ENCODE peak calls at places on chromosomes 13 and 19, in ten cellular contexts. I is GM10248; P is activated CD4-positive, alpha-beta T cell treated with anti-CD3 and anti-CD28 coated beads, Interleukin-2, amount 50 U/mL, for 24 hours; K is prostate gland; U is GOT3; O is stimulated activated CD4-positive, alpha-beta T cell treated with anti-CD3 and anti-CD28 coated beads, Interleukin-4, amount 100 ng/mL, for 24 hours; R is astrocyte of the hippocampus; S is putamen; F is stimulated activated CD8-positive, alpha-beta memory T cell treated with anti-CD3 and anti-CD28 coated beads, Interleukin-12 subunit alpha, Interleukin-12 subunit beta, amount 100 ng/mL, for 1 hour; Z is HFFc6. D is an unnamed sample.

GRCh38 chr19:4914736-4915501 is 5.6 kb downstream of the UHRF1 start:
- DNase-seq in K (peak), Z (peak), I (peak), S (no peak), O (peak), P (peak), F (peak), R (peak), U (no peak), D (peak)

GRCh38 chr19:38684078-38684861 is 36.8 kb downstream of the ACTN4 start:
- DNase-seq in P (no peak), O (peak), S (no peak), Z (peak), K (peak), R (peak), F (no peak), U (peak), I (peak), D (peak)

GRCh38 chr19:1041835-1042685 is 2.2 kb downstream of the ABCA7 start:
- DNase-seq in R (no peak), O (no peak), Z (no peak), P (no peak), S (no peak), K (no peak), F (no peak), I (no peak), U (peak), D (no peak)

GRCh38 chr19:4575267-4575793 is 15.8 kb upstream of the SEMA6B start:
- DNase-seq in I (no peak), Z (peak), S (no peak), R (peak), P (no peak), F (no peak), O (no peak), K (no peak), U (peak), D (peak)

GRCh38 chr19:1221141-1221903 is 15.7 kb downstream of the STK11 start:
- DNase-seq in U (no peak), Z (peak), S (no peak), P (no peak), I (no peak), R (peak), O (no peak), K (no peak), F (no peak), D (peak)

GRCh38 chr13:111429064-111429558 is 108.7 kb downstream of the TEX29 start:
- DNase-seq in Z (peak), U (no peak), F (no peak), I (peak), R (peak), O (peak), S (peak), K (no peak), P (no peak), D (peak)

GRCh38 chr13:113782472-113782871 is 23.4 kb downstream of the TMEM255B start:
- DNase-seq in Z (no peak), O (no peak), S (no peak), F (no peak), I (no peak), K (no peak), R (no peak), U (no peak), P (no peak), D (no peak)

GRCh38 chr13:48278806-48279205 is 24.7 kb upstream of the RB1 start:
- DNase-seq in S (no peak), Z (no peak), U (no peak), R (no peak), P (no peak), O (no peak), K (no peak), I (no peak), F (no peak), D (no peak)

GRCh38 chr19:47542030-47542475 is 27.2 kb upstream of the NAPA start:
- DNase-seq in U (no peak), F (no peak), O (no peak), I (no peak), K (no peak), P (no peak), Z (no peak), S (no peak), R (no peak), D (no peak)

GRCh38 chr13:33610471-33611015 is 207.4 kb upstream of the RFC3 start:
- DNase-seq in U (peak), I (no peak), Z (no peak), F (no peak), S (peak), O (peak), K (peak), P (peak), R (no peak), D (peak)

GRCh38 chr13:19592657-19593175 is 31.4 kb upstream of the TPTE2 start:
- DNase-seq in P (no peak), I (no peak), R (no peak), O (no peak), K (no peak), U (no peak), Z (no peak), S (no peak), F (no peak), D (no peak)

GRCh38 chr13:73939603-73940002 is 194.6 kb downstream of the KLF12 start:
- DNase-seq in P (no peak), U (no peak), I (no peak), F (no peak), Z (no peak), K (no peak), O (no peak), S (no peak), R (no peak), D (no peak)

GRCh38 chr19:7888145-7888825 is at the start of gene LRRC8E:
- DNase-seq in S (no peak), K (peak), O (peak), U (no peak), R (peak), P (no peak), F (no peak), I (no peak), Z (peak), D (peak)

GRCh38 chr19:13156968-13157882 is 7.0 kb downstream of the IER2 start:
- DNase-seq in S (no peak), R (no peak), I (no peak), U (no peak), K (no peak), P (no peak), O (peak), F (no peak), Z (no peak), D (peak)

GRCh38 chr19:1855040-1855827 is 7.0 kb upstream of the REXO1 start:
- DNase-seq in U (no peak), K (peak), P (no peak), O (peak), S (no peak), I (peak), Z (peak), F (peak), R (peak), D (peak)

GRCh38 chr19:51739466-51740213 is 12.0 kb downstream of the FPR1 start:
- DNase-seq in S (no peak), P (no peak), I (no peak), R (no peak), O (no peak), K (no peak), Z (no peak), U (no peak), F (no peak), D (peak)

GRCh38 chr19:11377237-11377636 is 2.8 kb downstream of the SWSAP1 start:
- DNase-seq in S (no peak), F (no peak), I (no peak), O (peak), Z (peak), U (no peak), K (peak), P (no peak), R (peak), D (peak)

GRCh38 chr13:24178847-24179845 is 18.6 kb downstream of the SPATA13 start:
- DNase-seq in P (no peak), O (no peak), K (no peak), Z (peak), F (no peak), U (no peak), I (no peak), R (no peak), S (no peak), D (peak)

GRCh38 chr13:107375701-107376350 is 807.9 kb upstream of the ARGLU1 start:
- DNase-seq in F (no peak), R (peak), U (no peak), O (no peak), Z (no peak), I (no peak), P (no peak), S (no peak), K (no peak), D (no peak)

GRCh38 chr13:79724348-79725103 is 243.6 kb downstream of the NDFIP2 start:
- DNase-seq in U (no peak), Z (no peak), O (no peak), K (no peak), S (no peak), P (no peak), I (no peak), R (peak), F (no peak), D (peak)

GRCh38 chr13:21060063-21060826 is 1.1 kb downstream of the LATS2 start:
- DNase-seq in I (peak), S (peak), P (no peak), F (no peak), Z (no peak), R (peak), U (no peak), O (no peak), K (peak), D (peak)

GRCh38 chr19:8251025-8251472 is 41.9 kb downstream of the CERS4 start:
- DNase-seq in S (peak), R (peak), K (peak), P (no peak), Z (no peak), U (peak), F (no peak), O (no peak), I (no peak), D (no peak)

GRCh38 chr13:99374169-99374991 is 67.2 kb upstream of the GPR183 start:
- DNase-seq in S (no peak), F (no peak), O (no peak), R (no peak), P (no peak), U (no peak), Z (no peak), I (no peak), K (no peak), D (no peak)

GRCh38 chr19:55146078-55146647 is 2.8 kb downstream of the TNNT1 start:
- DNase-seq in K (no peak), O (no peak), P (no peak), R (peak), I (peak), U (no peak), F (no peak), S (no peak), Z (no peak), D (peak)

GRCh38 chr19:7868326-7868670 is 5.9 kb downstream of the PRR36 start:
- DNase-seq in O (no peak), R (no peak), U (no peak), Z (no peak), F (no peak), S (no peak), K (no peak), I (no peak), P (no peak), D (no peak)

GRCh38 chr13:44578064-44578394 is 1.9 kb upstream of the TSC22D1 start:
- DNase-seq in K (no peak), O (no peak), R (no peak), S (no peak), F (no peak), Z (no peak), I (no peak), P (no peak), U (no peak), D (no peak)

D was measured in kidney tubule cell.